ENCODE peak calls at places on chromosomes 2 and 18, in eight cellular contexts. Q, W, A, S, T, Z, I and O are unnamed samples.

GRCh38 chr2:63056309-63057065 is 5.9 kb downstream of the OTX1 start:
- DNase-seq in Z (peak), S (no peak), I (no peak), W (no peak), Q (peak), T (no peak), A (no peak), O (no peak)

GRCh38 chr18:77054288-77054605 is 78.3 kb downstream of the MBP start:
- DNase-seq in T (no peak), A (no peak), Z (no peak), S (no peak), Q (peak), I (no peak), W (no peak), O (peak)

GRCh38 chr2:130374587-130375290 is 18.9 kb downstream of the PTPN18 start:
- DNase-seq in A (no peak), Z (no peak), S (no peak), I (no peak), W (no peak), Q (no peak), T (no peak), O (no peak)

GRCh38 chr2:27485496-27485895 is 4.0 kb downstream of the IFT172 start:
- DNase-seq in Q (no peak), S (no peak), T (no peak), W (no peak), Z (no peak), A (no peak), I (no peak), O (no peak)

GRCh38 chr2:118246726-118247125 is 158.5 kb downstream of the INSIG2 start:
- DNase-seq in Q (no peak), T (peak), S (no peak), W (no peak), I (no peak), Z (no peak), A (peak), O (no peak)

GRCh38 chr18:45657357-45658335 is 42.4 kb downstream of the SLC14A2 start:
- DNase-seq in S (no peak), T (no peak), Q (no peak), Z (no peak), I (peak), W (no peak), A (no peak), O (no peak)

GRCh38 chr18:64807560-64807959 is 658.7 kb upstream of the LINC00305 start:
- DNase-seq in W (no peak), T (no peak), S (no peak), Q (no peak), A (no peak), Z (no peak), I (no peak), O (no peak)

GRCh38 chr2:17793803-17794349 is 22.4 kb upstream of the MSGN1 start:
- DNase-seq in S (no peak), Z (no peak), Q (no peak), T (no peak), I (no peak), A (no peak), W (no peak), O (no peak)

GRCh38 chr2:132886574-132886973 is 216.6 kb upstream of the LYPD1 start:
- DNase-seq in T (no peak), A (no peak), W (no peak), S (no peak), Q (no peak), I (no peak), Z (no peak), O (no peak)

GRCh38 chr2:38260469-38260868 is 116.6 kb downstream of the ATL2 start:
- DNase-seq in I (no peak), W (no peak), Z (no peak), S (no peak), A (no peak), Q (peak), T (no peak), O (no peak)

GRCh38 chr2:3460831-3461544 is 58.3 kb downstream of the ADI1 start:
- DNase-seq in T (peak), S (no peak), Z (no peak), A (peak), I (no peak), W (no peak), Q (no peak), O (no peak)

GRCh38 chr2:43324589-43325447 is 98.4 kb upstream of the ZFP36L2 start:
- DNase-seq in W (no peak), Z (no peak), S (no peak), I (no peak), T (no peak), A (peak), Q (no peak), O (no peak)

GRCh38 chr2:86226780-86227520 is 27.7 kb downstream of the MRPL35 start:
- DNase-seq in S (no peak), A (no peak), I (no peak), Q (no peak), T (no peak), Z (no peak), W (no peak), O (no peak)

GRCh38 chr2:28780496-28780895 is 28.9 kb downstream of the PPP1CB start:
- DNase-seq in S (no peak), Z (no peak), Q (no peak), A (no peak), T (no peak), I (no peak), W (no peak), O (no peak)

GRCh38 chr2:102200539-102200938 is 13.7 kb downstream of the IL1RL2 start:
- DNase-seq in S (no peak), I (no peak), Q (no peak), Z (no peak), W (no peak), T (no peak), A (no peak), O (no peak)

GRCh38 chr18:29512761-29513160 is 1335.8 kb upstream of the CDH2 start:
- DNase-seq in S (no peak), Z (no peak), I (no peak), T (no peak), W (no peak), Q (no peak), A (no peak), O (no peak)

GRCh38 chr2:84302513-84303412 is 156.3 kb downstream of the SUCLG1 start:
- DNase-seq in A (no peak), S (peak), Z (peak), I (peak), Q (peak), W (peak), T (no peak), O (peak)

GRCh38 chr2:173956454-173956853 is 8.7 kb downstream of the SP3 start:
- DNase-seq in S (no peak), A (no peak), W (no peak), I (no peak), Z (no peak), T (no peak), Q (no peak), O (no peak)

GRCh38 chr2:109395487-109396337 is 218.1 kb downstream of the SEPTIN10 start:
- DNase-seq in I (no peak), Z (no peak), A (no peak), Q (no peak), S (no peak), W (no peak), T (no peak), O (no peak)

GRCh38 chr2:28616618-28617017 is 120.8 kb downstream of the PLB1 start:
- DNase-seq in I (no peak), S (no peak), Q (no peak), T (no peak), A (no peak), W (no peak), Z (no peak), O (no peak)

GRCh38 chr2:241895732-241896641 is 26.5 kb downstream of the RTP5 start:
- DNase-seq in W (no peak), A (peak), I (no peak), Z (no peak), Q (no peak), T (no peak), S (peak), O (no peak)

GRCh38 chr18:51195602-51196115 is 1.8 kb downstream of the MEX3C start:
- DNase-seq in Q (peak), Z (peak), S (peak), T (no peak), I (peak), A (no peak), W (peak), O (peak)

GRCh38 chr2:202376460-202377307 is 557 bp downstream of the BMPR2 start:
- DNase-seq in A (peak), Q (peak), Z (no peak), W (no peak), I (peak), S (peak), T (peak), O (peak)

GRCh38 chr2:205372141-205372540 is 310.2 kb upstream of the NRP2 start:
- DNase-seq in Z (no peak), T (no peak), W (no peak), Q (no peak), S (no peak), I (peak), A (no peak), O (peak)

GRCh38 chr2:142033393-142033792 is 97.4 kb downstream of the LRP1B start:
- DNase-seq in Q (no peak), T (no peak), W (no peak), S (no peak), A (no peak), Z (no peak), I (no peak), O (no peak)

GRCh38 chr2:205568620-205569019 is 113.7 kb upstream of the NRP2 start:
- DNase-seq in Z (no peak), I (no peak), T (no peak), Q (no peak), W (no peak), A (no peak), S (no peak), O (no peak)

GRCh38 chr2:122451040-122451439 is 695.6 kb downstream of the TSN start:
- DNase-seq in W (no peak), A (no peak), T (no peak), I (no peak), Q (peak), Z (peak), S (peak), O (peak)

GRCh38 chr2:113876503-113877387 is 13.1 kb upstream of the ACTR3 start:
- DNase-seq in A (no peak), T (no peak), S (no peak), Q (no peak), Z (no peak), I (peak), W (peak), O (peak)

GRCh38 chr2:58607479-58607878 is 366.4 kb upstream of the FANCL start:
- DNase-seq in T (no peak), Q (no peak), I (no peak), Z (no peak), A (no peak), S (no peak), W (no peak), O (no peak)

GRCh38 chr2:16226942-16227664 is 286.8 kb downstream of the MYCN start:
- DNase-seq in Q (no peak), I (no peak), W (no peak), S (no peak), A (no peak), T (no peak), Z (peak), O (no peak)

GRCh38 chr2:110678457-110679336 is 834 bp upstream of the BUB1 start:
- DNase-seq in Q (peak), T (no peak), S (no peak), W (no peak), Z (peak), I (no peak), A (no peak), O (no peak)

GRCh38 chr2:179861027-179861776 is at the start of gene ZNF385B:
- DNase-seq in Q (peak), W (no peak), A (peak), Z (peak), I (no peak), T (no peak), S (no peak), O (no peak)

GRCh38 chr2:189014426-189015138 is 40.4 kb downstream of the COL3A1 start:
- DNase-seq in Q (no peak), A (no peak), Z (no peak), I (no peak), W (no peak), T (no peak), S (no peak), O (no peak)

GRCh38 chr2:83196225-83196624 is 1262.9 kb downstream of the SUCLG1 start:
- DNase-seq in Q (no peak), I (no peak), T (no peak), A (no peak), W (peak), S (peak), Z (peak), O (peak)

GRCh38 chr18:75179819-75180600 is 28.9 kb downstream of the PTGR3 start:
- DNase-seq in W (no peak), S (no peak), A (no peak), T (no peak), Z (no peak), Q (peak), I (no peak), O (no peak)

DNA sequence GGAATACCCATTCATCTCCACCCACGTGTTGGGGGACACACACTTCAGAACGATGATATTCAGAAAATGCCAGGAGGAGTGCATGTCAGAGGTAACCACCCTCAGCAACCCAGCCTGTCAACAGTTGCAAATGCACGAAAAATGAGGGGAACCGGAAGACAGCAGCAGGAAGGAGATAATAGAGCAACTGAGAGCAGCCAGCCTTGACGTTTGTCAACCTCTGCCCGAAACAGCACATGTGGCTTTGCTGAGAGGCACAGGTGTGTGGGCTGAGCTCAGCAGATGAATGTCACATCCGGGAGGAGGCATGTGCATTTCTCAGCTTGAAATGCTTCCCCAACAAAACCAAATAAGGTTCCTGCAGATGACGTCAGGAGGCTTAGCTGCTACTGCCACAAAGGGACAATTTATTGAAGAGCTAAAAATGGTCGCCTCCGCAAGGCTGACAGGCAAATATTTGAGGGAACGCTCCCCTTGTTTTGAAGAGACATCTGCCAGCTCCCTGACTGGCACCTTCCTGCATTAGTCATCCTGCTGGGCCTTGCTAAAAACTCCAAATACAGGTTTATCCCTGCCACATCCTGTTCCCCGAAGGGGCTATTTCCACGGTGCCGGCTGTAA is 419.0 kb downstream of the NBAS start:
- DNase-seq in Z (no peak), I (peak), T (no peak), S (no peak), Q (peak), A (no peak), W (no peak), O (peak)
- H3K4me3 ChIP-seq in Z (no peak), I (no peak), T (no peak), S (no peak), Q (no peak), A (no peak), W (no peak), O (no peak)

DNA sequence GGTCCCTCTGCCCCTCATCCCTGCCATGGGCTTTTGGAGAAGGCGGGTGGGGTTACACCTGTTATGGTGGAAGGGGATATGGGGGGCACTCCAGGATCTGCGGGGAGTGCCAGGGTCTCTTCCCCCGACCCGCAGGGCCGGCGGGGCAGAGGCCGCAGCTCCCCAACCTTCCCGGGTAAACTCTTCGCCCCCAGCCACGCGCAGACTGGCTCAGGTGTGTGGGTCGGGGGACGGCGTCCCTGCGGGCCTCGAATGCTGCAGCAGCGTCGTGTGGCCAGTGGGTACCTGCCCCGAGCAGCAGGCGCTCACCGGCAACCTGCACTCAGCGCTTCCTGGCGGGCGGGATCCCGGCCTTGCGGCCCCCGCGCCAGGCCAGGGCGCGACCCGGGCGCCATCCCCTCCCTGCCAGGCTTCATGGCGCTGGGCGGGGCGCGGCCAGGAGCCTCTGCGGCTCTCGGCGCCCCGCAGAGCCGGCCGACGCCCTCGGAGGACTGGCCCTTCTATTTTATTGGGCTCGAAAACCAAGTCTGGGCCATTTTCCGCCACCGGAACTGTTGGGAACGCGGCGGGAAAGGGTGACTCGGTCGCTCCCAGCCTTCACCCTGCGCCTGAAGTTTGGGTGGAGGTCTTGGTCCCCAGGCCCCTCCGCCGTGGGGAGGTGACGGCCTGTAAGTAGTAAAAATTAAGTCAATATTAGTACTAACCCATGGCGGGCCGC is 4.5 kb downstream of the GBX2 start:
- DNase-seq in W (no peak), I (no peak), Q (no peak), A (no peak), T (no peak), S (no peak), Z (peak), O (no peak)
- H3K4me3 ChIP-seq in W (peak), I (no peak), Q (no peak), A (peak), T (peak), S (no peak), Z (peak), O (no peak)

GRCh38 chr18:8948011-8948410 is 154.5 kb upstream of the NDUFV2 start:
- DNase-seq in I (no peak), Q (no peak), A (no peak), T (no peak), S (no peak), W (no peak), Z (no peak), O (no peak)

GRCh38 chr18:8946046-8946838 is 156.3 kb upstream of the NDUFV2 start:
- DNase-seq in T (no peak), Q (no peak), Z (no peak), S (peak), A (no peak), I (no peak), W (no peak), O (no peak)

GRCh38 chr18:8947576-8947975 is 154.9 kb upstream of the NDUFV2 start:
- DNase-seq in Z (no peak), S (no peak), T (no peak), Q (no peak), I (no peak), A (no peak), W (no peak), O (no peak)

GRCh38 chr18:8949206-8949605 is 153.3 kb upstream of the NDUFV2 start:
- DNase-seq in S (no peak), T (no peak), W (no peak), I (no peak), Q (no peak), Z (no peak), A (no peak), O (peak)

GRCh38 chr18:8948471-8949149 is 153.9 kb upstream of the NDUFV2 start:
- DNase-seq in A (no peak), I (no peak), S (peak), Z (no peak), Q (no peak), W (no peak), T (no peak), O (peak)
- H3K4me3 ChIP-seq in A (no peak), I (no peak), S (no peak), Z (no peak), Q (no peak), W (no peak), T (no peak), O (no peak)

GRCh38 chr2:208074610-208075356 is 49.5 kb upstream of the PLEKHM3 start:
- DNase-seq in I (no peak), A (no peak), Q (no peak), S (no peak), T (no peak), W (no peak), Z (no peak), O (no peak)
- H3K4me3 ChIP-seq in I (no peak), A (no peak), Q (no peak), S (no peak), T (no peak), W (no peak), Z (no peak), O (no peak)

GRCh38 chr2:26401739-26402541 is at the start of gene DRC1:
- DNase-seq in W (no peak), Z (peak), S (peak), T (peak), Q (no peak), I (no peak), A (peak), O (no peak)
- H3K4me3 ChIP-seq in W (no peak), Z (peak), S (peak), T (peak), Q (no peak), I (no peak), A (peak), O (no peak)

DNA sequence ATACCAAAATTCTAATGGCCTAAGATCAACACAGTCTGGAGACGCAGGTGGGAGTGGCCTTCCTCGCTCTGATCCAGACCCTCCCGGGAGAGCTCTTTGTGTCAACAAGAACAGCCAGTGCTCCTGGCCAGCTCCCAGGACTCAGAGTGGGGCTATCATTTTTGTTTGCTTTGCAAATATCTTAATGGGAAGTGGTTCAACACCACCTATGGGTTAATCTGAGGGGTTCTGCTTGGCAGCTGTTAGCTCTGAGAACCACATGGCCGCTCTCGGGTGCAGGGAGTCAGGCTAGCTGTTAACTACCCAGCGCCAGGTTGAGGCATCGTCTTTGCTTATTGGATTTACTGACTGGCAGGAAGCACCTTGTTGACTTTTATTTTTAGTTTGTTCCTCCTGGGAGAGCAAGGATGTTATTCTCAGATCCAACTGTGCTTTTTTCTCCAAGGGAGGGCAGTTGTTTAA is 184.8 kb upstream of the SP5 start:
- DNase-seq in Z (peak), I (no peak), Q (no peak), W (no peak), T (peak), S (peak), A (peak), O (no peak)
- H3K4me3 ChIP-seq in Z (no peak), I (no peak), Q (no peak), W (no peak), T (peak), S (no peak), A (peak), O (no peak)

GRCh38 chr2:187461294-187462261 is 13.5 kb upstream of the CALCRL start:
- DNase-seq in Z (peak), Q (no peak), S (no peak), I (no peak), W (no peak), A (no peak), T (no peak), O (no peak)
- H3K4me3 ChIP-seq in Z (peak), Q (no peak), S (no peak), I (no peak), W (no peak), A (no peak), T (no peak), O (no peak)

GRCh38 chr2:218880749-218881594 is at the start of gene WNT10A:
- DNase-seq in A (peak), Z (no peak), T (no peak), I (no peak), W (no peak), S (no peak), Q (no peak), O (no peak)
- H3K4me3 ChIP-seq in A (peak), Z (peak), T (peak), I (peak), W (peak), S (peak), Q (peak), O (peak)

GRCh38 chr18:62713651-62714247 is 1.6 kb upstream of the PHLPP1 start:
- DNase-seq in I (no peak), Q (peak), T (no peak), A (no peak), S (no peak), Z (no peak), W (no peak), O (no peak)
- H3K4me3 ChIP-seq in I (no peak), Q (no peak), T (no peak), A (no peak), S (no peak), Z (no peak), W (no peak), O (no peak)